ENCODE peak calls at places on chromosomes 7 and 10, in eight cellular contexts. W is hepatocyte, M is prostate gland, Q is kidney, V is fibroblast of lung, X is body of pancreas, G is heart left ventricle, S is tibial artery. B is an unnamed sample.
A peak's percentile ranks its signal among the peaks of the same experiment; 100 is the strongest.

GRCh38 chr10:28840954-28841353 is 163.6 kb downstream of the BAMBI start:
- DNase-seq in X (no peak), Q (no peak), M (no peak), G (no peak), W (no peak), S (no peak), V (peak; percentile 45), B (no peak)

GRCh38 chr10:77925410-77925794 is 1.2 kb downstream of the DLG5 start:
- DNase-seq in W (peak; percentile 63), V (peak; percentile 45), M (peak; percentile 36), G (no peak), X (peak; percentile 19), S (peak; percentile 70), Q (no peak), B (no peak)

GRCh38 chr7:1169409-1170368 is 9.7 kb upstream of the ZFAND2A start:
- DNase-seq in G (peak; percentile 91), X (peak; percentile 86), W (peak; percentile 40), Q (peak; percentile 91), M (peak; percentile 51), V (peak; percentile 43), S (peak; percentile 89), B (peak; percentile 63)

GRCh38 chr10:19634163-19634562 is 182.1 kb upstream of the PLXDC2 start:
- DNase-seq in S (no peak), W (no peak), V (no peak), G (no peak), M (no peak), X (no peak), Q (no peak), B (no peak)

GRCh38 chr10:7492660-7493046 is 81.8 kb upstream of the SFMBT2 start:
- DNase-seq in X (no peak), G (no peak), W (no peak), M (no peak), Q (no peak), S (no peak), V (no peak), B (no peak)

GRCh38 chr7:104621332-104621731 is 292.9 kb downstream of the LHFPL3 start:
- DNase-seq in Q (no peak), M (no peak), V (no peak), W (no peak), S (no peak), X (no peak), G (no peak), B (no peak)

GRCh38 chr7:81482600-81483186 is 287.2 kb downstream of the HGF start:
- DNase-seq in M (no peak), Q (no peak), G (no peak), W (no peak), S (no peak), X (no peak), V (peak; percentile 37), B (no peak)

GRCh38 chr7:1825877-1826741 is 156.0 kb downstream of the ELFN1 start:
- DNase-seq in G (no peak), M (no peak), S (peak; percentile 54), W (no peak), V (no peak), X (no peak), Q (peak; percentile 68), B (no peak)

GRCh38 chr10:119933179-119933578 is 40.6 kb downstream of the SEC23IP start:
- DNase-seq in M (no peak), V (peak; percentile 21), X (no peak), G (no peak), Q (no peak), W (peak; percentile 35), S (no peak), B (no peak)

GRCh38 chr10:125857185-125857760 is 23.8 kb downstream of the DHX32 start:
- DNase-seq in M (no peak), V (no peak), G (no peak), S (no peak), X (no peak), W (no peak), Q (no peak), B (no peak)

GRCh38 chr10:6399241-6399701 is 180.8 kb downstream of the PRKCQ start:
- DNase-seq in G (no peak), M (peak; percentile 24), X (no peak), V (peak; percentile 57), Q (no peak), S (no peak), W (no peak), B (no peak)

GRCh38 chr10:29859521-29860130 is 199.8 kb downstream of the JCAD start:
- DNase-seq in M (no peak), W (no peak), Q (no peak), S (no peak), V (peak; percentile 87), X (no peak), G (no peak), B (no peak)

GRCh38 chr7:17027803-17028163 is 146.0 kb upstream of the AGR3 start:
- DNase-seq in G (no peak), Q (no peak), S (no peak), W (no peak), X (no peak), V (no peak), M (no peak), B (no peak)

GRCh38 chr10:30827531-30828120 is 198.1 kb upstream of the LYZL2 start:
- DNase-seq in X (no peak), W (peak; percentile 37), Q (no peak), V (peak; percentile 46), S (peak; percentile 56), G (no peak), M (no peak), B (no peak)

GRCh38 chr7:158279539-158280466 is 307.8 kb downstream of the PTPRN2 start:
- DNase-seq in V (no peak), X (no peak), S (peak; percentile 53), Q (peak; percentile 59), G (no peak), W (no peak), M (no peak), B (no peak)

GRCh38 chr7:121157341-121157751 is 168.8 kb downstream of the CPED1 start:
- DNase-seq in G (no peak), M (no peak), V (no peak), Q (no peak), W (no peak), S (no peak), X (no peak), B (no peak)

GRCh38 chr10:77909755-77910375 is 16.7 kb downstream of the DLG5 start:
- DNase-seq in S (no peak), G (no peak), X (peak; percentile 44), M (no peak), Q (no peak), V (peak; percentile 70), W (peak; percentile 83), B (peak; percentile 38)

GRCh38 chr7:120709931-120710330 is 148.0 kb downstream of the TSPAN12 start:
- DNase-seq in M (no peak), G (no peak), W (no peak), V (peak; percentile 35), Q (no peak), S (no peak), X (no peak), B (no peak)

GRCh38 chr10:34513636-34514035 is 301.5 kb downstream of the PARD3 start:
- DNase-seq in X (no peak), Q (no peak), G (no peak), S (no peak), V (no peak), M (no peak), W (no peak), B (no peak)
- H3K4me1 ChIP-seq in X (no peaks in the 10 kb centered on the region), Q (no peaks in the 10 kb centered on the region), G (no peaks in the 10 kb centered on the region), S (no peaks in the 10 kb centered on the region), V (no peaks in the 10 kb centered on the region), M (no peaks in the 10 kb centered on the region), W (no peaks in the 10 kb centered on the region), B (peaks cover 10% of the 10 kb centered on the region)

DNA sequence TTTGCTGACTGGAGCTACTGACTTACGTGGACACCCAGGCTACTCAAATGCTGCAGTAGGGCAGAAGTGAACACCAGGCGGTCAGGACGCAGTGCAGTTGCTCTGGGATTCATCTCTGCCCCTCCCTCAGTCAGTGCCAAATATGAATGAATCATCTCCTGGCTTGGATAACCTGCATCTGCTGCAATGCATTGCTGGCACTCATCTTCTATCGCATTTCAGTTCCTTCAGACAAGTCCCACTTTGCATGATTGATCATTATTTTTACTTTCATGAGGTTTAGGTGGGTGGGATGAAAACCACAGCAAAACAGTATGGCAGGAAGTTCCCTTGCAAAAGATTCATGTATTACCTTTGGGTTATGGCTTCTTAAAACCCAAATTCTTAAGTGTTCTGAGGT is 224.6 kb upstream of the NRP1 start:
- DNase-seq in M (no peak), V (peak; percentile 98), Q (no peak), G (no peak), X (no peak), W (peak; percentile 17), S (no peak), B (peak; percentile 13)
- TF ChIP-seq CTCF in M (no peak), V (no peak), Q (no peak), G (no peak), X (no peak), W (no peak), S (no peak), B (no peak)

DNA sequence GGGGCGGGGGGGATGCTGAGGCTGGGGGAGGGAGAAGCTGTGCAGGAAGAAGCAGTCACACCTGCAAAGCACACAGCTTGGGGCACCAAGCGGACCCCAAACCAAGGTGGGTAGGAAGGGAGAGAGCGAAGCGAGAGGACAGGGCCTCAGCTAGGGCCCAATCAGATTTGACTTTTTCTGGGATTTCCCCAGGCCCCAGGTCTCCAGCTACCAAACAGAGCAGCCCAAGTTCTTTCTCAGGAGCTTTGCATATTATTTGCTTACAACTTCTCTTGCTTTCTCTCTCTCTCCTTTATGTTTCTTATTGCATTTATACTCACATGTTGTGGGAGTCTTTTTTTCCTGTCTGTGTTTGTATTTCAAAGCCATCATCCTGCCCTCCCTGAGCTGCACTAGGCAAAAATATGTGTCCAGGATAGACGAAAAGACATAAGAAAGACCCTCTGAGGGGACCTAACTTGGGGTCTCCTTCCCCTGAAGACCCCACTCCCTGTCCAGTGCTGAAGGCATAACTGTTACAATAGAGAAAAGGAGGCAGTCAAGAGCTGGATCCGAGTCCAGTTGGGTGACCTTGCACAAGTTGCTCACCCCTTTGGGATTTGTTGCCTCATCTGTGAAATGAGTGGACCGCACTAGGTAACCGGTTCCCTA is 50.6 kb upstream of the SMNDC1 start:
- DNase-seq in Q (no peak), V (no peak), G (no peak), S (no peak), M (no peak), W (no peak), X (no peak), B (no peak)
- H3K27ac ChIP-seq in Q (no peak overlapping the region), V (no peak overlapping the region), G (no peak overlapping the region), S (no peak overlapping the region), M (no peak overlapping the region), W (no peak overlapping the region), X (no peak overlapping the region), B (no peak overlapping the region)

GRCh38 chr10:90968448-90969086 is 47.7 kb upstream of the ANKRD1 start:
- DNase-seq in M (no peak), G (no peak), S (no peak), Q (no peak), V (peak; percentile 98), W (no peak), X (no peak), B (no peak)

GRCh38 chr10:90967865-90968264 is 47.0 kb upstream of the ANKRD1 start:
- DNase-seq in X (no peak), V (no peak), S (no peak), G (no peak), M (no peak), Q (no peak), W (no peak), B (no peak)

GRCh38 chr10:90965720-90966119 is 44.8 kb upstream of the ANKRD1 start:
- DNase-seq in S (no peak), X (no peak), V (no peak), M (no peak), G (no peak), Q (no peak), W (no peak), B (no peak)

GRCh38 chr10:90964781-90965462 is 44.0 kb upstream of the ANKRD1 start:
- DNase-seq in S (no peak), X (no peak), W (no peak), G (no peak), Q (no peak), M (no peak), V (peak; percentile 21), B (no peak)

GRCh38 chr10:90966146-90966545 is 45.3 kb upstream of the ANKRD1 start:
- DNase-seq in X (no peak), M (no peak), V (no peak), G (no peak), Q (no peak), S (no peak), W (no peak), B (no peak)
- H3K4me1 ChIP-seq in X (no peaks in the 10 kb centered on the region), M (no peaks in the 10 kb centered on the region), V (peaks cover 5% of the 10 kb centered on the region), G (peaks cover 40% of the 10 kb centered on the region), Q (no peaks in the 10 kb centered on the region), S (peaks cover 27% of the 10 kb centered on the region), W (no peaks in the 10 kb centered on the region), B (peaks cover 31% of the 10 kb centered on the region)

B was measured in gastrocnemius medialis.